ENCODE peak calls at places on chromosomes 16 and 17, in four cellular contexts. K is suprapubic skin, D is caudate nucleus, N is heart left ventricle. S is an unnamed sample.

GRCh38 chr16:85717393-85718152 is 28.8 kb upstream of the GINS2 start:
- DNase-seq in K (peak; percentile 72), D (peak; percentile 48), N (peak; percentile 61), S (peak; percentile 72)

GRCh38 chr17:55167024-55167721 is 97.6 kb upstream of the HLF start:
- DNase-seq in D (no peak), N (no peak), K (no peak), S (no peak)

GRCh38 chr16:50021509-50021908 is 3.5 kb upstream of the CNEP1R1 start:
- DNase-seq in D (no peak), K (no peak), N (no peak), S (no peak)

GRCh38 chr17:56112086-56112485 is 41.2 kb upstream of the ANKFN1 start:
- DNase-seq in D (no peak), K (no peak), N (no peak), S (no peak)

GRCh38 chr17:41510251-41511065 is 5.0 kb upstream of the KRT13 start:
- DNase-seq in K (no peak), D (no peak), N (no peak), S (no peak)

GRCh38 chr16:57308041-57308440 is 23.6 kb upstream of the PLLP start:
- DNase-seq in D (no peak), K (peak; percentile 8), N (no peak), S (no peak)

GRCh38 chr17:58710948-58711552 is 18.6 kb downstream of the RAD51C start:
- DNase-seq in D (no peak), N (peak; percentile 12), K (no peak), S (peak; percentile 53)

GRCh38 chr16:88872650-88873331 is 6.3 kb upstream of the PABPN1L start:
- DNase-seq in D (no peak), N (no peak), K (no peak), S (no peak)

GRCh38 chr16:48381201-48381600 is 4.0 kb downstream of the SIAH1 start:
- DNase-seq in N (no peak), K (no peak), D (no peak), S (no peak)

GRCh38 chr16:6667393-6667792 is 665.3 kb upstream of the RBFOX1 start:
- DNase-seq in N (no peak), D (no peak), K (no peak), S (no peak)

GRCh38 chr16:14249291-14250032 is 178.3 kb downstream of the MRTFB start:
- DNase-seq in D (no peak), K (no peak), N (peak; percentile 23), S (peak; percentile 64)

GRCh38 chr17:45332505-45332904 is 15.7 kb upstream of the MAP3K14 start:
- DNase-seq in D (no peak), K (peak; percentile 31), N (no peak), S (no peak)

GRCh38 chr16:21116148-21116693 is 34.4 kb downstream of the DNAH3 start:
- DNase-seq in K (no peak), N (peak; percentile 7), D (no peak), S (no peak)

GRCh38 chr17:55758171-55758570 is 7.3 kb downstream of the PCTP start:
- DNase-seq in K (no peak), D (no peak), N (no peak), S (no peak)

GRCh38 chr17:81419333-81419885 is 24.2 kb downstream of the BAHCC1 start:
- DNase-seq in N (peak; percentile 97), K (peak; percentile 94), D (peak; percentile 78), S (peak; percentile 98)

GRCh38 chr16:17339764-17340541 is 130.8 kb downstream of the XYLT1 start:
- DNase-seq in N (no peak), K (no peak), D (no peak), S (no peak)

GRCh38 chr16:80039777-80040176 is 439.2 kb upstream of the MAF start:
- DNase-seq in D (no peak), N (no peak), K (no peak), S (no peak)

GRCh38 chr16:730666-731509 is 4.0 kb downstream of the HAGHL start:
- DNase-seq in D (no peak), K (no peak), N (peak; percentile 5), S (no peak)

GRCh38 chr17:78875738-78876597 is 27.0 kb downstream of the CEP295NL start:
- DNase-seq in K (no peak), D (no peak), N (no peak), S (peak; percentile 73)

GRCh38 chr16:56477096-56477878 is 25.9 kb downstream of the OGFOD1 start:
- DNase-seq in D (no peak), K (no peak), N (no peak), S (peak; percentile 50)

GRCh38 chr17:74923538-74924249 is 379 bp upstream of the OTOP2 start:
- DNase-seq in D (peak; percentile 21), K (peak; percentile 78), N (peak; percentile 56), S (no peak)

GRCh38 chr16:47734987-47735594 is 274.0 kb downstream of the PHKB start:
- DNase-seq in D (no peak), K (no peak), N (no peak), S (no peak)

DNA sequence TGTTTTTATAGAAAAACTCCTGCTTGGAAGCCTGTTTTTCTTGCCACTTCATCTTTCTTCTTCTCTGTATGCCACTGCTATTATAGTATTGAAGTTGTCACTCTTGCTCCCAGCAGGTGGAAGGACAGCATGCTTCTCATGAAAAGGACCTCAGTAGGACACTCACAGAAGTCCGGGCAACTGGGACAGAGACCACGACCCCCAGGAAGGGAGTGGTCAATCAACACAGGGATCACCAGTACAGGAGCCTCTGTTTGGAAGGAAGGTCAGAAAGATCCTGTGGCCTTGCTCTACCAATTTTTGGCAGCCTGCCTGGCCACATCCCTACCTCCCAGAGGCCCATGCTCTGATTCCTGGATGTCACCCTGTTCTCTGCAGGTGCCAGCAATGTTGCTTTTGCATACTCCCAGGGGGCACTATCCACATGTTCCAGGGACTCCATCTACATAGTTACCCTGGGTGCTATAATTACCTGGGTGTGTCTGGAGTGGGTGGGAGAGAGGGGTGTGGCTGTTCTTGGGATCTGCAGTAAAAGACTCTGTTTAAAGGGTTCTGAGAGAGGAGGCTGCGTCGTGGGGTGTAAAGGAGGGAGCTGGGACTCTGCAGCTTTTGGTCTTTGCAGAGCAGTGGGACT is 13.7 kb upstream of the AKAP10 start:
- DNase-seq in N (no peak), D (peak; percentile 15), K (no peak), S (peak; percentile 10)
- H3K27ac ChIP-seq in N (no peak overlapping the region), D (peak overlapping the region; percentile 41), K (no peak overlapping the region), S (no peak overlapping the region)

DNA sequence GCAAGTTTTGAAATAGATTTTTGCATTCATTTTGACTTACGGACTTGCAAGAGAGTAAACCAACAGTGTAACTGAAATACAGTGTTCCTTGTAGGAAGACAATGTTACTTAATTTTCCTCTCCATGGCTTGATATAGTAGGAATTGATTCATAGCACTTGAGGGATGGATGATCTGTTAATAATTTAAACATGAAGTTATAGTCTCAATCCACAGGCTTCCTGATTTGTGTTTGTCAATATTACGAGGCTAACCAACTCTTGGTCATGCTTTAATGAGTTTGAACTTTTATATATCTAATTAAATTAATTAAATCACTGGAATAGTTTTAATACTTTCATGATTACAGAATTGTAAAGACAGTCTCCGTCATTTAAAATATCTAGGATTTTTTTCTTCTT is 112.0 kb upstream of the HAS3 start:
- DNase-seq in D (no peak), K (no peak), N (no peak), S (no peak)
- H3K27ac ChIP-seq in D (no peak overlapping the region), K (no peak overlapping the region), N (no peak overlapping the region), S (peak overlapping the region; percentile 70)

DNA sequence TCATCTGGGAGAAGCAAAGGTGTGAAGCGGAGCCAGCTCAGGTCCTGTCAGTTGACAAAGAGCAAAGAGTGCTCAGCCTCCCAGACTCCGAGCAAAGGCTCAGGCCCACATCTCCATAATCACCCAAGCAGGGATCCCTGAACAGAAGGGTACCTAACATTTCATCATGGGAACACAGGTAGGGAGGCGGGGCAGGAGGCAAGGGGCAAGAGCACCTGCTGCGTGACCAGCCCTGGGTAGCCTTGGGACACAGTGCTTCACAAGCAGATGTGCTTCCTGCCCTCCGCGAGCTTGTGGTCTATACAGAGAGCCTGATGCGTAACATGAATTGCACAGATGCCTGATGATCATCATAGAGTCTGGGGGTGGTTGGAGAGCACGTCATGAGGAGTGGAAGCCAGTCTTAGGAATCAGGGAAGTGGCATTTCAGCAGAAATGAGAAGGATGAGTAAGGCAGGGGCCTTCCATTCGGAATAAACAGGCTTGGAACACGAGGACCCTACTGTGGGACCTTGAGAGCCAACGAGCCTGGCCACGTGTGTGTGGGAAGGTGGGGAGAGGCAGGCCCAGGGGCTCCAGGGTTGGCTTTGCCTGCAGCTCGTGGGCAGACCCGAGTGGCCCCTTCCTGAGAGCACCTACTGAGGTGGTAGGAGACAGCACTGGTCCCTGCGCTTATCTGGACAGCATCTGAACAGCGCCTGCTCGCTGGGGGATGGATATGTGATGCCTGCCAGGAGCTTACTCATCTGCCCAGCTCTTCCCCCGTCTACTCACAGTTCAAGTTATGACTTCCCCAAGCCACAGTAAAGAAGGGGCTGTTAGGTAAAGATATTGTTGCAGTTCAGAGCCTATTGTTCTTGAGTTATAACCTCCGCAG is 125.8 kb downstream of the CCDC182 start:
- DNase-seq in D (no peak), N (no peak), K (no peak), S (no peak)
- H3K27ac ChIP-seq in D (no peak overlapping the region), N (no peak overlapping the region), K (no peak overlapping the region), S (no peak overlapping the region)

GRCh38 chr16:86740817-86741799 is 162.8 kb downstream of the FOXL1 start:
- DNase-seq in N (peak; percentile 75), K (no peak), D (no peak), S (peak; percentile 96)
- H3K27ac ChIP-seq in N (peak overlapping the region; percentile 96), K (no peak overlapping the region), D (no peak overlapping the region), S (peak overlapping the region; percentile 94)

DNA sequence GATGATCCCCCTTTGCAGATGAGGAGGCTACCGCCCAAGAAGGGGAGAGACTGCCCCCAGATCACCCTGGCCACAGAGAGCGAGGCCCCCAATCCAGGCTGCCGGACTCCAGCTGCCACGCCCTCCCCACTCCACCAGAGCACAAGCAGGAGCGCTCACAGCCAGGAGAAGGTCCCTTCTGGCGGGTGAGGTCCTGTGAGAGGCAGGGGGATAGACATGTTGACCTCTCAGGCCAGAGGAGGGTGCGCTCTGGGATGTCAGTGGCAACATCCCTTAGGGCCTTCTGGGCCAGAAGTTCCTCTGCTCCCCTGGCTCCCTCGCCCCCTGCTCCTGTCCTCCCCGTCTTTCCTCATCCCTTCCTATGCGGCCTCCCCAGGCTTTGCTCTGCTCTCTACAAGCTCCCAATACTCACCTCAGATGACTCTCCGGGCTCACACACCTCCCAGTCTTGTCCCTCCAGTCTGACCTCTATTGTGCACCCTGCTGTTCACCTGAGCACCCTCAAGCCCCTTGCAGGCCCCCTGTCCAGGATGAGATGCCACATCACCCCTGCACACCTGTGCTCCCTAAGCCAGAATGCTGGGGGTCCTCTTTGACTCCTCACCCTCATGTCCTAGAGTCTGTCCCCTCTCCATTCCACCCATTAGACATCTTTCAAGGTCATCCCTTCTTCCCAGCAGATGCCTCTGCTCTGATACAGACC is 5.0 kb upstream of the NXPH3 start:
- DNase-seq in K (no peak), D (no peak), N (no peak), S (no peak)
- H3K27ac ChIP-seq in K (no peak overlapping the region), D (no peak overlapping the region), N (no peak overlapping the region), S (no peak overlapping the region)

GRCh38 chr17:601462-602303 is 113.0 kb downstream of the VPS53 start:
- DNase-seq in N (no peak), K (no peak), D (no peak), S (no peak)
- H3K27ac ChIP-seq in N (no peak overlapping the region), K (no peak overlapping the region), D (no peak overlapping the region), S (no peak overlapping the region)